ENCODE peak calls at places on chromosomes 6 and 20, in four cellular contexts. P, R, Z and V are unnamed samples.

GRCh38 chr20:24607402-24607801 is 138.0 kb downstream of the SYNDIG1 start:
- DNase-seq in R (no peak), Z (no peak), P (no peak), V (no peak)

GRCh38 chr6:25136879-25137278 is 142.3 kb upstream of the CARMIL1 start:
- DNase-seq in R (no peak), P (no peak), Z (no peak), V (no peak)

GRCh38 chr6:1279065-1279464 is 32.8 kb upstream of the FOXQ1 start:
- DNase-seq in P (no peak), Z (no peak), R (no peak), V (no peak)

GRCh38 chr6:117600008-117600743 is 2.1 kb downstream of the GOPC start:
- DNase-seq in R (no peak), P (no peak), Z (no peak), V (no peak)

GRCh38 chr6:47405273-47405672 is 72.3 kb upstream of the CD2AP start:
- DNase-seq in Z (no peak), P (no peak), R (no peak), V (no peak)

GRCh38 chr6:164947174-164947573 is 362.2 kb downstream of the C6orf118 start:
- DNase-seq in P (no peak), Z (no peak), R (no peak), V (no peak)

GRCh38 chr20:33433875-33434274 is 9.7 kb downstream of the SNTA1 start:
- DNase-seq in Z (no peak), P (no peak), R (no peak), V (no peak)

GRCh38 chr6:163188746-163189145 is 225.8 kb upstream of the QKI start:
- DNase-seq in R (no peak), P (no peak), Z (no peak), V (peak; percentile 45)

GRCh38 chr6:106745824-106746610 is 116.6 kb downstream of the QRSL1 start:
- DNase-seq in P (no peak), Z (no peak), R (no peak), V (peak; percentile 85)

GRCh38 chr20:6708010-6708409 is 59.5 kb upstream of the BMP2 start:
- DNase-seq in R (no peak), Z (no peak), P (peak; percentile 86), V (no peak)

GRCh38 chr6:96521267-96521624 is 360 bp upstream of the UFL1 start:
- DNase-seq in Z (no peak), R (no peak), P (no peak), V (no peak)

GRCh38 chr6:158610319-158610968 is 34.1 kb downstream of the DYNLT1 start:
- DNase-seq in Z (no peak), R (no peak), P (no peak), V (no peak)

GRCh38 chr20:17856024-17856564 is 112.5 kb downstream of the SNX5 start:
- DNase-seq in Z (no peak), R (no peak), P (no peak), V (no peak)

GRCh38 chr6:145310116-145310515 is 425.2 kb downstream of the EPM2A start:
- DNase-seq in R (no peak), P (no peak), Z (no peak), V (peak; percentile 65)

GRCh38 chr20:59765599-59766177 is 161.3 kb downstream of the PHACTR3 start:
- DNase-seq in Z (peak; percentile 42), P (peak; percentile 32), R (peak; percentile 58), V (no peak)

GRCh38 chr20:38601216-38602184 is at the start of gene ARHGAP40:
- DNase-seq in Z (no peak), P (peak; percentile 78), R (peak; percentile 72), V (peak; percentile 45)

GRCh38 chr20:38134427-38135281 is 30.4 kb downstream of the TGM2 start:
- DNase-seq in Z (no peak), P (peak; percentile 93), R (no peak), V (peak; percentile 78)

GRCh38 chr20:45098096-45098773 is 2.7 kb downstream of the KCNS1 start:
- DNase-seq in P (peak; percentile 93), Z (peak; percentile 26), R (peak; percentile 88), V (peak; percentile 51)

GRCh38 chr6:116564296-116564695 is 7.0 kb upstream of the RWDD1 start:
- DNase-seq in Z (no peak), P (no peak), R (no peak), V (peak; percentile 15)

GRCh38 chr20:23049933-23050838 is 714 bp upstream of the THBD start:
- DNase-seq in Z (peak; percentile 29), R (peak; percentile 58), P (peak; percentile 65), V (peak; percentile 39)

GRCh38 chr6:80547827-80548226 is 441.4 kb downstream of the BCKDHB start:
- DNase-seq in R (no peak), P (no peak), Z (no peak), V (no peak)

GRCh38 chr6:164022632-164023031 is 608.1 kb downstream of the QKI start:
- DNase-seq in P (no peak), R (no peak), Z (no peak), V (peak; percentile 61)

GRCh38 chr6:44133003-44133931 is 5.9 kb downstream of the TMEM63B start:
- DNase-seq in Z (peak; percentile 37), R (peak; percentile 59), P (peak; percentile 75), V (no peak)

GRCh38 chr20:2750343-2751251 is 49.8 kb downstream of the CPXM1 start:
- DNase-seq in P (peak; percentile 65), Z (no peak), R (peak; percentile 71), V (peak; percentile 30)

DNA sequence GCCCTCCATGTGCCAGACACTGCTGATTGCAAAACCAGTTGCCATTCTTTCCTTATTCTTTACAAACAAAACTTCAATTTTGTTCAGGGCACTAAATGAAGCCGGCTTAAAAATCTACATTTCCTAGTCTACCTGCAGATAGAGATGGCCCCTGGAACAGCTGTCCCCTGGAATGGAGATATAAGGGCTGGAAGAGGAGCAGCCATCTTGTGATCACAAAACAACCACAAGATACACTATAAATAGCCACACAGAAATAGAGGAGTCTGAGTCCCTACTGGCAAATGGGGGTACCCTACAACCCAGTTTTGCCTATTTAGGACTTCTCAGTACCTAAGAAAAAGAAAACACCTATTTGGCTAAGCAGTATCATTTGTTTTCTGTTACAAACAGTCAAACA is 115.9 kb upstream of the BEND6 start:
- DNase-seq in Z (no peak), P (no peak), R (no peak), V (no peak)
- H2BK5ac ChIP-seq in Z (no peak overlapping the region), P (no peak overlapping the region), R (no peak overlapping the region), V (no peak overlapping the region)

DNA sequence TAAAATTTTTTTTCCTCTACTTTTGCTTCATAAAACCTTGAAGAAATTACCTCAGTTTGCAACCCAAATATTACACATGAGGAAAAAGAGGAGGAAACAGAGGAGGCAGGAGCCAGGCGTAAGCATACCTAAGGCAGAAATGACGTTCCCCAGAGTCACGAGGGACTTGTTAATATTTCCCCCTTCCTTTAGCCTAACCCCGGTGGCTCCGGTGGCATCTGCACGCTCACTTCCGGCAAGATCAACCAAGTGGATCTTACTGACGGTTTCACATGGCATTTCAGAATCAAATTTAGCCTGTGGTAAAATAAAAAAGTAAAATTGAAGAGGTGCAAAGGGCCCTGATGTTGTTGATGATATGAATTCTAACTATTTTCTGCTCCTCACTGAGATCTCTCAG is 67.4 kb downstream of the KIF16B start:
- DNase-seq in Z (no peak), P (no peak), R (no peak), V (no peak)
- H3K9ac ChIP-seq in Z (no peak overlapping the region), P (no peak overlapping the region), R (no peak overlapping the region), V (no peak overlapping the region)

DNA sequence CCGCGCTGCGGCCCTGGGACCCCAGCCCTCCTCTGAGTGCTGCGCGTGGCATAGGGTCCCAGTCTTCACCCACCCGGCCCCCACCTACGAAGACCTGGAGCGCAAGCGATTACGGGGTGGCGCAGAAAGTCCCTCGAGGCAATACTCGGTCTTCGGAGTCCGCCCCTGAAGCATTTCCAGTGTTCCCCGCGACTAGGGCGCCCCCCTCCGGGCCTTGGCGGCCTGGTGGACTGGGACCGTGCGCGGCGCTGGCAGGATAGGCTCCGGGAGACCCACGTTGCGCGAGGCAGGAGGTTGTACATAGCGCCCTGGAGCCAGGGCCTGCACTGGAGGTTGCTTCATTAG is 640 bp upstream of the MAP3K5 start:
- DNase-seq in R (no peak), P (peak; percentile 82), Z (peak; percentile 66), V (peak; percentile 85)
- H2BK5ac ChIP-seq in R (no peak overlapping the region), P (no peak overlapping the region), Z (no peak overlapping the region), V (peak overlapping the region; percentile 63)

GRCh38 chr20:9884061-9884460 is 45.2 kb upstream of the PAK5 start:
- DNase-seq in R (no peak), Z (no peak), P (peak; percentile 27), V (no peak)
- H3K9ac ChIP-seq in R (no peak overlapping the region), Z (no peak overlapping the region), P (no peak overlapping the region), V (no peak overlapping the region)

DNA sequence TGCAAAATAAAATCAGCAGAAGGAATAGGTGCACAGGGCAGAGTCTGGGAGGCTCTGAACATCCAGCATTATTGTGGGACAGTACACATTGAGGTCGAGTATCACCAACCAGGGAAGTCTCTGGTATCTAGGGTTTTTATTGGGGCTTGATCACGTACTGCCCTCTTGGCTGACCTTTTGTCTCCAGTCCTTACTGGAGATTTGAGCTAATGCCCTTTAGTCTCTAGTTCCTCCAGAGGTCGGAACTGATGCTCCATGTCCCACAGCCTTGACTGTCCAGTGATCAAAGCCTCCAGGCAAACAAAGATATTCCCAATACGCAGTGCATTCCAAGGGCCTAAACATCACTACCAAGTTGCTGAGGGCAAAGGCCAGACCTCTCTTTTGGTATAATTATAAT is 57.0 kb upstream of the DYNLRB1 start:
- DNase-seq in Z (no peak), P (no peak), R (no peak), V (no peak)
- H2BK5ac ChIP-seq in Z (no peak overlapping the region), P (no peak overlapping the region), R (no peak overlapping the region), V (no peak overlapping the region)

GRCh38 chr6:153056308-153056707 is 53.8 kb upstream of the MTRF1L start:
- DNase-seq in P (peak; percentile 40), R (no peak), Z (no peak), V (no peak)

GRCh38 chr6:153059311-153059710 is 56.8 kb upstream of the MTRF1L start:
- DNase-seq in R (no peak), P (no peak), Z (no peak), V (no peak)

GRCh38 chr6:153059757-153060156 is 57.2 kb upstream of the MTRF1L start:
- DNase-seq in Z (no peak), P (peak; percentile 46), R (no peak), V (no peak)

GRCh38 chr6:153058909-153059308 is 56.4 kb upstream of the MTRF1L start:
- DNase-seq in P (no peak), R (no peak), Z (no peak), V (no peak)

GRCh38 chr6:153058291-153058690 is 55.8 kb upstream of the MTRF1L start:
- DNase-seq in P (no peak), R (no peak), Z (no peak), V (no peak)
- H3K9ac ChIP-seq in P (no peak overlapping the region), R (no peak overlapping the region), Z (no peak overlapping the region), V (no peak overlapping the region)